ENCODE peak calls at places on chromosomes 3 and 15, in four cellular contexts. S is adrenal gland, T is GM23338, K is GM23248. O is an unnamed sample.
A peak's percentile ranks its signal among the peaks of the same experiment; 100 is the strongest.

GRCh38 chr15:80440024-80440423 is 35.8 kb downstream of the ARNT2 start:
- DNase-seq in K (no peak), S (no peak), T (no peak), O (no peak)

GRCh38 chr3:56800373-56801150 is 1.2 kb downstream of the ARHGEF3 start:
- DNase-seq in S (no peak), K (no peak), T (no peak), O (no peak)

GRCh38 chr3:17605934-17606333 is 136.5 kb downstream of the TBC1D5 start:
- DNase-seq in K (no peak), S (no peak), T (no peak), O (no peak)

GRCh38 chr3:141087071-141087824 is 36.1 kb downstream of the SPSB4 start:
- DNase-seq in K (no peak), S (no peak), T (no peak), O (no peak)

GRCh38 chr3:9248232-9249191 is 934 bp downstream of the SRGAP3 start:
- DNase-seq in S (peak; percentile 28), T (no peak), K (peak; percentile 36), O (no peak)

GRCh38 chr15:89171136-89172072 is 50.0 kb downstream of the RLBP1 start:
- DNase-seq in K (peak; percentile 58), S (peak; percentile 70), T (peak; percentile 93), O (peak; percentile 74)

GRCh38 chr3:14602006-14602803 is 49.4 kb upstream of the CCDC174 start:
- DNase-seq in K (no peak), S (no peak), T (peak; percentile 87), O (peak; percentile 93)

GRCh38 chr15:64856429-64857145 is 14.9 kb downstream of the PLEKHO2 start:
- DNase-seq in S (peak; percentile 77), K (peak; percentile 57), T (no peak), O (peak; percentile 57)

GRCh38 chr3:61894988-61895935 is 333.9 kb downstream of the PTPRG start:
- DNase-seq in T (peak; percentile 66), K (peak; percentile 82), S (peak; percentile 74), O (no peak)

GRCh38 chr3:154835638-154836037 is 244.5 kb upstream of the MME start:
- DNase-seq in S (no peak), T (no peak), K (no peak), O (no peak)

GRCh38 chr3:82163907-82164520 is 402.6 kb upstream of the GBE1 start:
- DNase-seq in S (no peak), K (peak; percentile 42), T (peak; percentile 73), O (no peak)

GRCh38 chr3:149667576-149667975 is 9.8 kb upstream of the WWTR1 start:
- DNase-seq in K (peak; percentile 60), S (no peak), T (no peak), O (no peak)

GRCh38 chr3:100269410-100270217 is 8.8 kb downstream of the TBC1D23 start:
- DNase-seq in K (peak; percentile 95), T (no peak), S (no peak), O (no peak)

GRCh38 chr3:75049581-75049980 is 435.1 kb upstream of the CNTN3 start:
- DNase-seq in T (no peak), S (no peak), K (peak; percentile 1), O (no peak)

GRCh38 chr15:69876556-69876955 is 221.2 kb downstream of the TLE3 start:
- DNase-seq in S (no peak), K (no peak), T (no peak), O (no peak)

GRCh38 chr3:188947983-188948657 is 223.7 kb upstream of the TPRG1 start:
- DNase-seq in S (peak; percentile 99), K (peak; percentile 93), T (peak; percentile 89), O (peak; percentile 93)

GRCh38 chr3:58008140-58009025 is at the start of gene FLNB:
- DNase-seq in T (peak; percentile 86), K (peak; percentile 88), S (peak; percentile 77), O (peak; percentile 99)

GRCh38 chr15:51491941-51492340 is 130.6 kb downstream of the DMXL2 start:
- DNase-seq in T (peak; percentile 4), S (no peak), K (no peak), O (no peak)

GRCh38 chr3:14297305-14297704 is 105.1 kb upstream of the SLC6A6 start:
- DNase-seq in T (no peak), S (no peak), K (no peak), O (peak; percentile 67)

GRCh38 chr3:16841906-16842709 is 42.6 kb upstream of the PLCL2 start:
- DNase-seq in S (peak; percentile 33), K (no peak), T (peak; percentile 34), O (peak; percentile 13)

GRCh38 chr3:13106308-13106970 is 33.2 kb upstream of the IQSEC1 start:
- DNase-seq in K (peak; percentile 23), T (no peak), S (no peak), O (no peak)

GRCh38 chr3:159839561-159840379 is 148.9 kb upstream of the IL12A start:
- DNase-seq in K (no peak), T (peak; percentile 86), S (peak; percentile 28), O (peak; percentile 80)

GRCh38 chr15:75656331-75656730 is 8.6 kb downstream of the SNX33 start:
- DNase-seq in S (no peak), K (no peak), T (no peak), O (no peak)

GRCh38 chr3:66473637-66474036 is 27.2 kb downstream of the LRIG1 start:
- DNase-seq in T (no peak), K (peak; percentile 90), S (no peak), O (no peak)

GRCh38 chr15:79881254-79881653 is 15.6 kb downstream of the MTHFS start:
- DNase-seq in T (no peak), K (no peak), S (no peak), O (no peak)

GRCh38 chr3:192957441-192957951 is 39.8 kb upstream of the MB21D2 start:
- DNase-seq in S (peak; percentile 71), T (no peak), K (peak; percentile 93), O (no peak)

GRCh38 chr3:122410111-122410510 is 5.8 kb downstream of the WDR5B start:
- DNase-seq in T (no peak), S (no peak), K (no peak), O (no peak)

GRCh38 chr3:122407946-122408345 is 7.9 kb downstream of the WDR5B start:
- DNase-seq in S (no peak), K (no peak), T (no peak), O (no peak)

GRCh38 chr3:122406198-122406597 is 9.7 kb downstream of the WDR5B start:
- DNase-seq in T (no peak), S (no peak), K (no peak), O (no peak)

GRCh38 chr3:122410639-122411038 is 5.2 kb downstream of the WDR5B start:
- DNase-seq in T (no peak), S (no peak), K (no peak), O (no peak)

GRCh38 chr3:122409392-122409791 is 6.5 kb downstream of the WDR5B start:
- DNase-seq in T (no peak), K (no peak), S (no peak), O (no peak)
- H3K36me3 ChIP-seq in T (peaks cover 9% of the 10 kb centered on the region), K (peaks cover 34% of the 10 kb centered on the region), S (no peaks in the 10 kb centered on the region), O (peaks cover 4% of the 10 kb centered on the region)

GRCh38 chr15:67135494-67135893 is 70.1 kb downstream of the SMAD3 start:
- DNase-seq in S (no peak), T (no peak), K (peak; percentile 65), O (no peak)
- H3K4me3 ChIP-seq in S (no peak overlapping the region), T (no peak overlapping the region), K (no peak overlapping the region), O (no peak overlapping the region)

DNA sequence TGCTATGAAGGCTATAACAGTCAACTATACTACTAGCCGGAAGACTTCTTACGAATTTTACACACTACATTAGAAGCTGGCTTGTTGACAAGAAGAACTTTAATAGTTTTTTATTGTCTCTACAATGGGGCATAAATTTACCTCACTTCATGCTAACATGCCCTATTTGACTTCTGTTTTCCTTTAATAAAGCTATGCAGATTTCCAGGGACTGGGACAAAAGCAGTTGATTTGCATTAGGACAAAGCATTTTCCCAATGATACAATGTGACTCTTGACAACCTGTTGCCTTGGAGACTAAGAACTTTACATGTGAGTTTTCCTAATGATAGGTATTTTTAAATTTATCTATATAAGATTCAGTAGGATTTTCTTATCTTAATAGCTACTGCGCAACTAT is 318.6 kb upstream of the NAALADL2 start:
- DNase-seq in S (no peak), T (peak; percentile 85), K (no peak), O (peak; percentile 6)
- H3K27me3 ChIP-seq in S (no peaks in the 10 kb centered on the region), T (no peaks in the 10 kb centered on the region), K (no peaks in the 10 kb centered on the region), O (no peaks in the 10 kb centered on the region)

GRCh38 chr15:68820205-68820588 is 498 bp downstream of the ANP32A start:
- DNase-seq in S (peak; percentile 54), T (no peak), K (peak; percentile 69), O (no peak)
- H3K36me3 ChIP-seq in S (no peaks in the 10 kb centered on the region), T (no peaks in the 10 kb centered on the region), K (no peaks in the 10 kb centered on the region), O (peaks cover 4% of the 10 kb centered on the region)

GRCh38 chr3:152174876-152175575 is 93.7 kb upstream of the MBNL1 start:
- DNase-seq in S (no peak), T (no peak), K (peak; percentile 34), O (no peak)
- H3K4me3 ChIP-seq in S (no peak overlapping the region), T (no peak overlapping the region), K (peak overlapping the region; percentile 11), O (no peak overlapping the region)

DNA sequence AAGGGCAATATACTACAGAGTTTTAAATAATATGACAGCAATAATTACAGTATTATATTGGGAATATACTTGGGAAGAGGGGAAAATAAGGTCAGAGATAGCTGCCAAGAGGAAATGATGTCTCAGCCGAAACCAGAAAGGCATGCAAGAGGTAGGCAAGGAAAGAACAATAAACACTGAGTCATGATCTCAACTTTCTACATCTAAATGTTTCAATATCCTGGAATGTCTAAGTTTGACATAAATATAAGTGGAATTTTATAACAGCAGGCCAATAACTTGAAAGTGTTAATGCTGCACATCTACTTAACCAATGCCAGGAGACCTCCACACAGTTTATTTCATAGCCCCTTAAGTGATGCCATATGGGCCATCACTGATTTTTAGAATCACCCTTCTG is 99.8 kb upstream of the CPNE4 start:
- DNase-seq in S (no peak), K (peak; percentile 90), T (no peak), O (no peak)
- H3K27me3 ChIP-seq in S (peaks cover 4% of the 10 kb centered on the region), K (no peaks in the 10 kb centered on the region), T (peaks cover 10% of the 10 kb centered on the region), O (no peaks in the 10 kb centered on the region)

DNA sequence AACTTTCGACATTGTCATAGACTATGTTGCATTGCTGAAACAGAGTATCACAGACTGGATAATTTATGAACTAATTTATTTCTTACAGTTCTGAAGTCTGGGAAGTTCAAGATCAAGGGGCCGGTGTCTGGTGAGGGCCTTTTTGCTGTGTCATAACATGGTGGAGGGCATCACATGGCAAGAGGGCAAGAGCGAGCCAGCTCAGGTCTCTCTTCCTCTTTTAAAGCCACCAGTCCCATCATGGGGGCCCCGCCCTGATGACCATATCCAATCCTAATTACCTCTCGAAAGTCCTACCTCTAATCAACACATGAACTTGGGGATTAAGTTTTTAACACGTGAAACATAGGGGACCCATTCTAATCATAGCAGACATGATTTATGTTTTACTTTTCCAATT is 33.5 kb upstream of the DCUN1D1 start:
- DNase-seq in T (no peak), K (no peak), S (no peak), O (no peak)
- H3K36me3 ChIP-seq in T (peaks cover 9% of the 10 kb centered on the region), K (peaks cover 5% of the 10 kb centered on the region), S (no peaks in the 10 kb centered on the region), O (no peaks in the 10 kb centered on the region)

GRCh38 chr3:128727996-128728395 is 2.0 kb downstream of the RAB7A start:
- DNase-seq in S (no peak), T (no peak), K (peak; percentile 71), O (no peak)
- H3K4me3 ChIP-seq in S (peak overlapping the region; percentile 91), T (peak overlapping the region; percentile 92), K (peak overlapping the region; percentile 90), O (no peak overlapping the region)

DNA sequence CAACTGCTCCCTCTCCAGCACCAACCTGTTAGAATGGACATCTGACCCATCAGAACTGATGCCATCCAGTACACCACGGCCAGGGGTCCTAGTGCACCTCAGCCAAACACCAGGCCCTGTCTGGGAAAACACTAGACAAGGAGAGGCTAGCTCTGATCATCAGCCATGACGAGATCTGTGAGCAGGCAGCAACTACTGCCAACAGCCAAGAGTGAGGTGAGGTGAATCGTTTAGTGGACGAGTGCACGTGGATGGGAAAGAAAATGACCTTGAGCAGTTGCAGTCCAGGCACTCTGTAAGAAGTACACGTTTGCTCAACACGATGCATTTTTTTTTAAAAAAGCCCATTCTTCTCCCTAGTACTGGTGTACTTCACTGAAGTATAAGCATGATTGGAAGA is 5.6 kb downstream of the ST8SIA2 start:
- DNase-seq in K (no peak), T (no peak), S (no peak), O (no peak)
- H3K27me3 ChIP-seq in K (peaks cover 32% of the 10 kb centered on the region), T (peaks cover 30% of the 10 kb centered on the region), S (peaks cover 14% of the 10 kb centered on the region), O (peaks cover 21% of the 10 kb centered on the region)